ENCODE peak calls at places on chromosomes 16 and 17, in eight cellular contexts. J is amniotic stem cell, B is PC-3, Y is amygdala, N is H54, M is upper lobe of right lung, S is GM23248, Q is posterior cingulate gyrus. F is an unnamed sample.

GRCh38 chr17:76079577-76080206 is 710 bp downstream of the ZACN start:
- DNase-seq in Q (peak; percentile 65), M (peak; percentile 40), Y (no peak), B (no peak), S (no peak), N (no peak), J (no peak), F (no peak)

GRCh38 chr16:50302472-50303005 is 36.2 kb downstream of the ADCY7 start:
- DNase-seq in J (no peak), S (no peak), M (peak; percentile 56), Q (no peak), N (no peak), B (no peak), Y (no peak), F (no peak)

GRCh38 chr17:62882878-62883277 is 74.8 kb upstream of the MARCHF10 start:
- DNase-seq in J (no peak), B (peak; percentile 14), N (no peak), Y (no peak), M (no peak), S (peak; percentile 80), Q (no peak), F (no peak)

GRCh38 chr17:82754297-82755208 is 2.7 kb downstream of the TBCD start:
- DNase-seq in Y (no peak), Q (peak; percentile 89), M (no peak), J (no peak), S (no peak), N (no peak), B (no peak), F (no peak)

GRCh38 chr17:48544356-48545021 is 420 bp downstream of the HOXB2 start:
- DNase-seq in B (no peak), N (no peak), M (peak; percentile 81), J (no peak), Y (no peak), Q (no peak), S (peak; percentile 89), F (peak; percentile 61)

GRCh38 chr16:1344499-1344898 is 7.2 kb downstream of the TSR3 start:
- DNase-seq in B (no peak), M (no peak), Y (no peak), S (no peak), Q (no peak), N (no peak), J (no peak), F (no peak)

GRCh38 chr17:16283705-16284104 is 66.7 kb downstream of the PIGL start:
- DNase-seq in J (no peak), B (peak; percentile 45), Y (no peak), S (peak; percentile 74), M (no peak), N (no peak), Q (no peak), F (peak; percentile 29)

GRCh38 chr16:27272076-27272475 is 3.5 kb upstream of the NSMCE1 start:
- DNase-seq in S (no peak), Q (no peak), N (no peak), M (no peak), B (no peak), Y (no peak), J (no peak), F (no peak)

GRCh38 chr17:40542562-40543411 is 22.5 kb downstream of the CCR7 start:
- DNase-seq in B (no peak), N (no peak), S (peak; percentile 96), Q (peak; percentile 89), J (no peak), M (peak; percentile 65), Y (peak; percentile 37), F (no peak)

GRCh38 chr17:69575346-69575761 is 160.9 kb downstream of the MAP2K6 start:
- DNase-seq in M (no peak), Y (no peak), B (peak; percentile 97), S (peak; percentile 47), N (no peak), J (no peak), Q (no peak), F (peak; percentile 88)

GRCh38 chr17:33202011-33202410 is 91.1 kb downstream of the ASIC2 start:
- DNase-seq in Y (no peak), J (no peak), S (no peak), N (no peak), B (peak; percentile 23), Q (no peak), M (no peak), F (no peak)

GRCh38 chr16:88634141-88634993 is 4.0 kb upstream of the IL17C start:
- DNase-seq in N (no peak), B (no peak), Q (no peak), M (peak; percentile 89), J (peak; percentile 41), Y (no peak), S (peak; percentile 80), F (no peak)

GRCh38 chr17:80219777-80220708 is at the start of the genes SGSH and SLC26A11:
- DNase-seq in J (peak; percentile 54), B (peak; percentile 63), Q (peak; percentile 95), N (peak; percentile 94), Y (peak; percentile 67), S (peak; percentile 90), M (peak; percentile 92), F (peak; percentile 57)

GRCh38 chr17:39195568-39196160 is 1.8 kb downstream of the CACNB1 start:
- DNase-seq in M (peak; percentile 80), S (peak; percentile 50), Y (no peak), J (no peak), Q (no peak), B (peak; percentile 20), N (no peak), F (no peak)

GRCh38 chr17:8707591-8708453 is 36.8 kb downstream of the CCDC42 start:
- DNase-seq in M (no peak), Y (no peak), Q (no peak), J (no peak), B (peak; percentile 2), S (peak; percentile 20), N (no peak), F (no peak)

GRCh38 chr16:3946604-3947180 is 66.2 kb upstream of the CREBBP start:
- DNase-seq in M (peak; percentile 64), Q (peak; percentile 68), B (no peak), N (no peak), Y (no peak), J (no peak), S (no peak), F (no peak)

GRCh38 chr17:50830994-50831393 is 4.4 kb upstream of the WFIKKN2 start:
- DNase-seq in Y (no peak), M (no peak), J (no peak), Q (peak; percentile 63), N (no peak), B (no peak), S (no peak), F (no peak)

GRCh38 chr16:86199871-86200700 is 301.1 kb downstream of the IRF8 start:
- DNase-seq in M (no peak), S (no peak), Y (no peak), N (no peak), Q (no peak), J (no peak), B (no peak), F (no peak)

GRCh38 chr16:58768145-58768544 is 34.0 kb upstream of the GOT2 start:
- DNase-seq in B (no peak), Y (no peak), N (no peak), J (no peak), M (no peak), S (no peak), Q (no peak), F (no peak)

GRCh38 chr16:87127061-87127765 is 190.0 kb downstream of the C16orf95 start:
- DNase-seq in S (no peak), B (no peak), Q (peak; percentile 77), Y (no peak), N (no peak), M (no peak), J (peak; percentile 4), F (no peak)

GRCh38 chr17:17782425-17783120 is 54.2 kb downstream of the SREBF1 start:
- DNase-seq in J (no peak), B (peak; percentile 16), M (no peak), Y (peak; percentile 77), N (no peak), S (peak; percentile 32), Q (peak; percentile 86), F (no peak)

GRCh38 chr16:3113765-3114479 is 1.5 kb downstream of the ZNF205 start:
- DNase-seq in N (peak; percentile 63), B (peak; percentile 32), Y (no peak), S (peak; percentile 46), J (no peak), M (no peak), Q (no peak), F (no peak)

GRCh38 chr17:6212766-6213165 is 142.6 kb downstream of the WSCD1 start:
- DNase-seq in M (no peak), B (no peak), J (no peak), S (no peak), Q (no peak), N (no peak), Y (no peak), F (no peak)

GRCh38 chr17:59851431-59852375 is 41.0 kb downstream of the TUBD1 start:
- DNase-seq in Y (no peak), J (no peak), N (no peak), Q (no peak), M (no peak), B (peak; percentile 35), S (peak; percentile 86), F (peak; percentile 99)

GRCh38 chr17:32504166-32504990 is 17.6 kb downstream of the CDK5R1 start:
- DNase-seq in Q (peak; percentile 84), Y (peak; percentile 33), B (no peak), J (no peak), N (no peak), M (peak; percentile 72), S (peak; percentile 31), F (no peak)

GRCh38 chr16:68146583-68146982 is 61.4 kb downstream of the NFATC3 start:
- DNase-seq in Q (no peak), M (no peak), N (no peak), Y (no peak), B (no peak), S (peak; percentile 42), J (no peak), F (no peak)

GRCh38 chr17:63382136-63382535 is 64.0 kb downstream of the CYB561 start:
- DNase-seq in J (no peak), S (peak; percentile 38), B (no peak), Y (no peak), N (no peak), Q (no peak), M (no peak), F (no peak)

GRCh38 chr17:71501716-71502115 is 619.1 kb upstream of the SOX9 start:
- DNase-seq in M (no peak), S (no peak), Y (no peak), Q (no peak), N (no peak), B (no peak), J (no peak), F (no peak)

GRCh38 chr16:84730406-84731106 is 30.8 kb downstream of the USP10 start:
- DNase-seq in J (peak; percentile 76), N (peak; percentile 56), S (peak; percentile 98), Q (peak; percentile 89), B (peak; percentile 87), Y (no peak), M (peak; percentile 68), F (peak; percentile 94)

GRCh38 chr16:81263470-81264200 is 25.1 kb downstream of the BCO1 start:
- DNase-seq in B (peak; percentile 33), Y (no peak), M (no peak), N (no peak), S (peak; percentile 46), J (no peak), Q (no peak), F (no peak)

GRCh38 chr16:48820379-48820778 is 210.4 kb upstream of the N4BP1 start:
- DNase-seq in M (no peak), Q (no peak), N (no peak), S (no peak), J (no peak), Y (no peak), B (no peak), F (no peak)

GRCh38 chr16:56883586-56883985 is 18.6 kb downstream of the SLC12A3 start:
- DNase-seq in N (no peak), S (no peak), B (no peak), M (no peak), Q (no peak), J (no peak), Y (no peak), F (no peak)

GRCh38 chr17:49694847-49695697 is 12.7 kb downstream of the SLC35B1 start:
- DNase-seq in N (no peak), Y (peak; percentile 18), J (no peak), M (peak; percentile 73), Q (peak; percentile 93), B (peak; percentile 66), S (peak; percentile 50), F (no peak)

GRCh38 chr17:18980682-18981384 is 23.7 kb downstream of the FAM83G start:
- DNase-seq in N (no peak), Y (no peak), M (no peak), B (no peak), S (peak; percentile 87), J (no peak), Q (no peak), F (no peak)